ENCODE peak calls at places on chromosomes 3 and 15, in five cellular contexts. Q is activated CD8-positive, alpha-beta memory T cell treated with anti-CD3 and anti-CD28 coated beads for 4 hours; V is NCI-H2227 treated with DMSO at 0.1 percent for 48 hours; W is T-helper 2 cell; H is cardiac muscle cell. E is an unnamed sample.

GRCh38 chr3:50221051-50221412 is 15.0 kb upstream of the GNAI2 start:
- DNase-seq in W (no peak), Q (no peak), V (no peak), H (no peak), E (no peak)

GRCh38 chr15:33330931-33331330 is 20.2 kb downstream of the RYR3 start:
- DNase-seq in V (peak), W (no peak), Q (no peak), H (no peak), E (no peak)

GRCh38 chr3:100492059-100492809 is at the start of gene TMEM45A:
- DNase-seq in H (peak), W (peak), V (peak), Q (peak), E (peak)

GRCh38 chr3:195119461-195120198 is 151.3 kb downstream of the XXYLT1 start:
- DNase-seq in V (peak), Q (no peak), H (no peak), W (no peak), E (peak)

GRCh38 chr3:118479376-118479775 is 555.3 kb downstream of the IGSF11 start:
- DNase-seq in Q (no peak), H (no peak), V (no peak), W (no peak), E (no peak)

GRCh38 chr15:60957111-60957510 is 272.0 kb downstream of the RORA start:
- DNase-seq in W (no peak), H (no peak), V (no peak), Q (no peak), E (no peak)

GRCh38 chr15:51816615-51817014 is 12.8 kb upstream of the TMOD3 start:
- DNase-seq in W (no peak), H (no peak), V (no peak), Q (no peak), E (no peak)

GRCh38 chr3:115186351-115187148 is 39.5 kb upstream of the ZBTB20 start:
- DNase-seq in H (no peak), Q (no peak), W (no peak), V (no peak), E (no peak)

GRCh38 chr3:143548449-143548848 is 299.8 kb downstream of the SLC9A9 start:
- DNase-seq in Q (no peak), H (no peak), W (no peak), V (no peak), E (no peak)

GRCh38 chr3:111210003-111210699 is 138.5 kb downstream of the NECTIN3 start:
- DNase-seq in Q (no peak), V (no peak), H (no peak), W (no peak), E (no peak)

GRCh38 chr15:31160740-31161495 is 59.4 kb upstream of the TRPM1 start:
- DNase-seq in Q (no peak), H (no peak), V (no peak), W (no peak), E (no peak)

GRCh38 chr15:44501768-44502366 is 35.1 kb upstream of the EIF3J start:
- DNase-seq in V (peak), W (peak), Q (no peak), H (peak), E (peak)